ENCODE peak calls at places on chromosomes 13 and 19, in nine cellular contexts. V is foreskin fibroblast; R is C1 segment of cervical spinal cord; Z is SK-MEL-5; M is brain microvascular endothelial cell; C is progenitor cell of endocrine pancreas; U is NCI-H2227 treated with DMSO at 0.1 percent for 48 hours; X is T-cell; D is CD4-positive, alpha-beta memory T cell. I is an unnamed sample.

GRCh38 chr13:65309906-65310305 is 1920.2 kb downstream of the PCDH9 start:
- DNase-seq in V (no peak), R (no peak), Z (no peak), M (no peak), C (no peak), U (no peak), X (no peak), D (no peak), I (no peak)

GRCh38 chr19:10517361-10517759 is at the start of gene S1PR5:
- DNase-seq in V (no peak), R (peak), Z (peak), M (no peak), C (peak), U (no peak), X (peak), D (no peak), I (no peak)

GRCh38 chr13:78630509-78630908 is 27.2 kb upstream of the POU4F1 start:
- DNase-seq in V (no peak), R (no peak), Z (no peak), M (no peak), C (no peak), U (no peak), X (no peak), D (no peak), I (no peak)

GRCh38 chr13:111626371-111627305 is 306.2 kb downstream of the TEX29 start:
- DNase-seq in V (no peak), R (peak), Z (no peak), M (no peak), C (no peak), U (no peak), X (no peak), D (no peak), I (no peak)

GRCh38 chr19:40623403-40624239 is 22.5 kb downstream of the LTBP4 start:
- DNase-seq in V (no peak), R (no peak), Z (peak), M (no peak), C (peak), U (peak), X (no peak), D (no peak), I (no peak)

GRCh38 chr13:92221916-92222315 is 823.5 kb downstream of the GPC5 start:
- DNase-seq in V (no peak), R (no peak), Z (no peak), M (peak), C (no peak), U (peak), X (no peak), D (no peak), I (no peak)

GRCh38 chr19:7377196-7377595 is 28.5 kb downstream of the ARHGEF18 start:
- DNase-seq in V (no peak), R (no peak), Z (no peak), M (no peak), C (no peak), U (no peak), X (no peak), D (no peak), I (no peak)

GRCh38 chr19:14000691-14001365 is 5.3 kb downstream of the RFX1 start:
- DNase-seq in V (no peak), R (no peak), Z (no peak), M (no peak), C (no peak), U (no peak), X (no peak), D (no peak), I (no peak)

GRCh38 chr13:93413972-93414717 is 187.5 kb downstream of the GPC6 start:
- DNase-seq in V (no peak), R (no peak), Z (no peak), M (peak), C (no peak), U (peak), X (no peak), D (no peak), I (no peak)

GRCh38 chr13:41075034-41075433 is 13.7 kb downstream of the WBP4 start:
- DNase-seq in V (peak), R (peak), Z (peak), M (no peak), C (no peak), U (no peak), X (peak), D (peak), I (no peak)

GRCh38 chr13:46184277-46184699 is 2.3 kb upstream of the LCP1 start:
- DNase-seq in V (peak), R (no peak), Z (peak), M (no peak), C (no peak), U (no peak), X (peak), D (peak), I (no peak)

GRCh38 chr13:32581177-32581786 is 5.0 kb upstream of the PDS5B start:
- DNase-seq in V (peak), R (no peak), Z (peak), M (no peak), C (no peak), U (no peak), X (no peak), D (no peak), I (no peak)

GRCh38 chr13:31867709-31868108 is 128.4 kb downstream of the RXFP2 start:
- DNase-seq in V (no peak), R (no peak), Z (no peak), M (no peak), C (no peak), U (no peak), X (no peak), D (no peak), I (no peak)